ENCODE peak calls at places on chromosomes 16 and 17, in five cellular contexts. K is choroid plexus epithelial cell; U is stimulated activated CD4-positive, alpha-beta T cell treated with anti-CD3 and anti-CD28 coated beads, Interleukin-1b, Interleukin-23, amount 100 ng/mL, for 24 hours; P is NCI-H1436; I is endodermal cell. O is an unnamed sample.

GRCh38 chr17:20156196-20157077 is 147.3 kb downstream of the SPECC1 start:
- DNase-seq in I (peak), U (no peak), P (peak), K (peak), O (no peak)

GRCh38 chr17:28616281-28616680 is 2.3 kb upstream of the RSKR start:
- DNase-seq in K (no peak), U (no peak), I (no peak), P (no peak), O (no peak)

GRCh38 chr17:50909765-50910661 is 43.9 kb upstream of the TOB1 start:
- DNase-seq in I (no peak), U (peak), P (no peak), K (no peak), O (no peak)

GRCh38 chr17:74961657-74962360 is 10.8 kb downstream of the HID1 start:
- DNase-seq in K (peak), I (peak), P (peak), U (peak), O (peak)

GRCh38 chr16:12583237-12583897 is 220.3 kb downstream of the CPPED1 start:
- DNase-seq in I (peak), K (no peak), P (no peak), U (no peak), O (no peak)

GRCh38 chr16:8972843-8973586 is 9.3 kb upstream of the USP7 start:
- DNase-seq in U (no peak), I (no peak), P (no peak), K (peak), O (no peak)

GRCh38 chr17:29611351-29612093 is 11.2 kb downstream of the CORO6 start:
- DNase-seq in P (no peak), I (no peak), K (no peak), U (no peak), O (no peak)

GRCh38 chr17:14118951-14119350 is 49.6 kb downstream of the COX10 start:
- DNase-seq in K (no peak), U (no peak), I (no peak), P (no peak), O (no peak)

GRCh38 chr16:11171448-11171709 is 84.6 kb downstream of the SOCS1 start:
- DNase-seq in K (no peak), U (no peak), P (no peak), I (no peak), O (no peak)

GRCh38 chr17:75848523-75849303 is 4.5 kb upstream of the UNC13D start:
- DNase-seq in I (peak), K (peak), P (peak), U (peak), O (peak)

GRCh38 chr17:50356418-50356817 is 10.5 kb downstream of the XYLT2 start:
- DNase-seq in I (peak), P (no peak), K (no peak), U (no peak), O (no peak)

GRCh38 chr16:10729104-10729503 is 14.5 kb upstream of the NUBP1 start:
- DNase-seq in K (no peak), I (no peak), P (no peak), U (no peak), O (no peak)

GRCh38 chr17:7633093-7633492 is 3.2 kb downstream of the SHBG start:
- DNase-seq in U (no peak), I (peak), P (no peak), K (no peak), O (no peak)

GRCh38 chr17:41733348-41734138 is 900 bp downstream of the HAP1 start:
- DNase-seq in U (no peak), I (no peak), K (no peak), P (no peak), O (no peak)

GRCh38 chr17:77465358-77466041 is 324.7 kb downstream of the SEC14L1 start:
- DNase-seq in K (peak), P (no peak), I (peak), U (peak), O (peak)

GRCh38 chr17:38451840-38452529 is 23.7 kb downstream of the ARHGAP23 start:
- DNase-seq in I (peak), K (peak), U (no peak), P (no peak), O (peak)

GRCh38 chr17:40556884-40557414 is 8.3 kb downstream of the CCR7 start:
- DNase-seq in U (no peak), I (peak), K (peak), P (no peak), O (no peak)

GRCh38 chr16:31301708-31302400 is 42.1 kb downstream of the ITGAM start:
- DNase-seq in U (no peak), P (no peak), I (no peak), K (peak), O (no peak)